ENCODE peak calls at places on chromosomes 5 and 9, in nine cellular contexts. Z is neural progenitor cell, N is OCI-LY7, C is GM23248, D is SK-N-SH, T is PC-3, H is GM23338, O is HCT116, R is hepatocyte. S is an unnamed sample. For H3K4me1, the result is how much of the 10 kb centered on the place peaks cover.

GRCh38 chr5:93062548-93062947 is 518.5 kb downstream of the NR2F1-AS1 start:
- DNase-seq in N (no peak), C (no peak), T (peak), D (no peak), R (no peak), H (peak), Z (no peak), O (no peak), S (no peak)

GRCh38 chr9:98927724-98928123 is 16.0 kb upstream of the COL15A1 start:
- DNase-seq in Z (peak), O (no peak), T (no peak), D (no peak), N (no peak), C (no peak), R (no peak), H (peak), S (no peak)

GRCh38 chr9:136659861-136660784 is 2.6 kb upstream of the EGFL7 start:
- DNase-seq in Z (no peak), N (no peak), C (no peak), O (no peak), H (no peak), D (no peak), T (no peak), R (no peak), S (no peak)

GRCh38 chr9:88197781-88198345 is 59.6 kb upstream of the SPATA31C2 start:
- DNase-seq in H (no peak), C (peak), D (peak), T (peak), N (no peak), O (no peak), Z (no peak), R (peak), S (no peak)

GRCh38 chr9:117044241-117044640 is 357.1 kb downstream of the TRIM32 start:
- DNase-seq in H (peak), O (no peak), D (peak), T (no peak), Z (peak), R (no peak), C (no peak), N (no peak), S (no peak)

GRCh38 chr5:157799578-157799977 is 56.1 kb downstream of the LSM11 start:
- DNase-seq in O (no peak), T (no peak), N (no peak), D (no peak), C (no peak), H (no peak), Z (no peak), R (no peak), S (no peak)

GRCh38 chr5:119037496-119038215 is 33.2 kb upstream of the DMXL1 start:
- DNase-seq in C (peak), N (no peak), H (no peak), O (no peak), Z (no peak), D (peak), T (peak), R (no peak), S (no peak)

GRCh38 chr5:54329731-54330709 is 19.6 kb upstream of the ARL15 start:
- DNase-seq in Z (no peak), H (no peak), N (no peak), R (peak), C (peak), D (no peak), T (peak), O (no peak), S (no peak)

GRCh38 chr5:155522540-155522939 is 509.0 kb downstream of the KIF4B start:
- DNase-seq in C (no peak), T (no peak), O (no peak), N (no peak), Z (no peak), D (no peak), R (peak), H (no peak), S (no peak)

GRCh38 chr9:97992219-97992618 is 9.1 kb downstream of the ANP32B start:
- DNase-seq in C (no peak), Z (no peak), N (no peak), O (no peak), T (no peak), H (no peak), D (no peak), R (no peak), S (no peak)

GRCh38 chr9:137369911-137370630 is 52.9 kb downstream of the EXD3 start:
- DNase-seq in R (no peak), C (no peak), O (no peak), H (no peak), Z (no peak), D (no peak), N (no peak), T (no peak), S (no peak)

GRCh38 chr5:2738700-2739359 is 12.6 kb downstream of the IRX2 start:
- DNase-seq in C (peak), Z (no peak), H (peak), D (no peak), N (no peak), T (no peak), O (no peak), R (no peak), S (no peak)

GRCh38 chr5:168663276-168664004 is 84.3 kb upstream of the PANK3 start:
- DNase-seq in C (no peak), T (no peak), Z (no peak), N (no peak), R (no peak), O (no peak), D (no peak), H (no peak), S (peak)

GRCh38 chr9:89892920-89893319 is 288.1 kb downstream of the GADD45G start:
- DNase-seq in N (no peak), Z (no peak), C (no peak), R (no peak), D (no peak), H (no peak), O (no peak), T (no peak), S (no peak)

GRCh38 chr9:14205463-14205862 is 108.5 kb downstream of the NFIB start:
- DNase-seq in R (no peak), H (no peak), C (peak), O (no peak), Z (no peak), N (no peak), D (no peak), T (peak), S (no peak)

GRCh38 chr5:53114988-53115387 is 5.4 kb upstream of the MOCS2 start:
- DNase-seq in N (no peak), D (no peak), T (peak), Z (no peak), C (peak), R (no peak), H (peak), O (no peak), S (peak)

GRCh38 chr9:107462691-107463090 is 26.9 kb downstream of the KLF4 start:
- DNase-seq in N (no peak), H (no peak), O (no peak), D (no peak), C (peak), Z (no peak), R (no peak), T (peak), S (no peak)

GRCh38 chr9:86749530-86750275 is 197.6 kb downstream of the GAS1 start:
- DNase-seq in O (no peak), R (peak), Z (no peak), H (no peak), N (no peak), T (no peak), D (peak), C (peak), S (no peak)

GRCh38 chr5:177455036-177455660 is 8.5 kb downstream of the PRR7 start:
- DNase-seq in D (peak), Z (peak), C (peak), O (peak), H (peak), N (peak), R (peak), T (peak), S (peak)

GRCh38 chr9:17088566-17088965 is 46.3 kb upstream of the CNTLN start:
- DNase-seq in D (no peak), T (no peak), H (peak), O (no peak), Z (no peak), N (no peak), R (no peak), C (no peak), S (no peak)

GRCh38 chr9:6787793-6788174 is 30.0 kb downstream of the KDM4C start:
- DNase-seq in D (no peak), T (no peak), H (no peak), N (no peak), R (peak), Z (no peak), C (peak), O (no peak), S (no peak)

GRCh38 chr5:170508660-170509322 is 5.0 kb downstream of the KCNIP1 start:
- DNase-seq in O (no peak), D (no peak), R (no peak), C (no peak), T (no peak), Z (no peak), H (peak), N (no peak), S (no peak)

GRCh38 chr5:168528521-168529360 is at the start of gene FBLL1:
- DNase-seq in C (peak), O (no peak), D (peak), R (peak), T (no peak), H (peak), Z (peak), N (no peak), S (no peak)

GRCh38 chr5:159519365-159519764 is 189.1 kb upstream of the IL12B start:
- DNase-seq in N (no peak), R (no peak), O (no peak), C (peak), T (no peak), H (no peak), Z (no peak), D (no peak), S (no peak)

GRCh38 chr5:177124486-177124991 is 9.0 kb upstream of the NSD1 start:
- DNase-seq in R (no peak), Z (no peak), C (no peak), H (peak), O (peak), N (peak), D (no peak), T (peak), S (no peak)

GRCh38 chr9:69380811-69381210 is 55.8 kb downstream of the ENTREP1 start:
- DNase-seq in C (peak), D (no peak), H (no peak), T (peak), R (no peak), Z (no peak), O (no peak), N (no peak), S (no peak)

GRCh38 chr9:6106576-6107339 is 91.3 kb upstream of the RANBP6 start:
- DNase-seq in Z (peak), C (peak), T (peak), D (peak), H (peak), R (peak), N (peak), O (peak), S (peak)

GRCh38 chr5:124289122-124289521 is 457.3 kb downstream of the ZNF608 start:
- DNase-seq in H (no peak), T (no peak), R (no peak), O (no peak), N (no peak), C (no peak), Z (no peak), D (peak), S (no peak)

GRCh38 chr9:6893350-6894131 is 135.8 kb downstream of the KDM4C start:
- DNase-seq in D (no peak), R (no peak), N (no peak), C (no peak), H (no peak), T (no peak), Z (no peak), O (no peak), S (no peak)

GRCh38 chr9:133556354-133556753 is 21.9 kb downstream of the ADAMTSL2 start:
- DNase-seq in H (no peak), T (no peak), N (no peak), R (no peak), D (no peak), Z (no peak), C (no peak), O (no peak), S (no peak)

GRCh38 chr9:133560311-133560710 is 25.8 kb downstream of the ADAMTSL2 start:
- DNase-seq in O (no peak), R (no peak), D (no peak), N (no peak), H (no peak), Z (no peak), T (no peak), C (no peak), S (no peak)

GRCh38 chr9:133554729-133555128 is 20.2 kb downstream of the ADAMTSL2 start:
- DNase-seq in D (no peak), Z (no peak), R (no peak), T (no peak), C (no peak), O (no peak), H (no peak), N (no peak), S (no peak)

GRCh38 chr9:133558191-133559126 is 24.0 kb downstream of the ADAMTSL2 start:
- DNase-seq in T (peak), O (peak), H (no peak), C (peak), N (peak), Z (peak), R (peak), D (peak), S (peak)

GRCh38 chr9:133557581-133557980 is 23.1 kb downstream of the ADAMTSL2 start:
- DNase-seq in N (no peak), H (no peak), D (no peak), C (no peak), Z (no peak), T (no peak), O (no peak), R (no peak), S (no peak)
- H2AFZ ChIP-seq in N (peak), H (no peak), D (no peak), C (no peak), Z (no peak), T (no peak), O (no peak), R (no peak), S (no peak)

DNA sequence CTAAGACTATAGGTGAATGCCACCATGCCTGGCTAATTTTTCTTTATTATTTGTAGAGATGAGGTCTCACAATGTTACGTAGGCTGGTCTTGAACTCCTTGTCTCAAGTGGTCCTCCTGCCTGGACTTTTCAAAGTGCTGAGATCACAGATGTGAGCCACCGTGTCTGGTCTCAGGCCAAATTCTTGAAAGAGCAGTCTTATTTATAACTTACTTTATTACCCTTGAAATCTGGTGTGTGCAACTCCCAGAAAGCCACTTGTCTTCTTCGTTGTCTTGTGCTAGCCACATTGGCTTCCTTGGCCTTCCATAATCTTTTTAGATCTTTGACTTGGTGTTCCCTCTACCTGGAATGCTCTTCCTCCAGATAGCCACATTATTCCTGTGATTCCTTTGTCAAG is 50.1 kb downstream of the CTNNA1 start:
- DNase-seq in N (no peak), C (no peak), T (no peak), O (no peak), D (no peak), Z (no peak), R (no peak), H (no peak), S (no peak)
- H3K4me1 ChIP-seq in N (under half), C (under half), T (under half), O (under half), D (under half), Z (under half), R (under half), H (under half), S (under half)

DNA sequence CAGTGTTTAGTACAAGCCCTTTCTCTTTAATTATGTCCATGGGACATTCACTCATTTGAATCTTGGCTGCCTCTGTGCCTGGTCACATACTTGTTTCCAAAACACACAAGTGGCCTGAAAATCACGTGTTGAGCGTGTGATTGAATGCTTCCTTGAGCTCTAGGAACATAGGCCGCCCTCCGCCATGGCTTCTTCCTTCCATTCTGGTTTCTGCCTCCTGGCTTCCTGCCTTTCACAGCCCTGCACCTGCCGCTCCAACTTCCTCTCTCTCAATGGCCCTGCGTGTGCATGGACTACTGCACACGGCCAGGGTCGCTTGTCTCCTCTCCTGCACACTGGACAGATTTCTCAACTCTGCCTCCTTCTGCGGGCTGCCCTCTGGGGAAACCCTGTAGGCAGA is 111.1 kb upstream of the RETREG1 start:
- DNase-seq in R (no peak), C (no peak), T (no peak), D (no peak), H (no peak), N (no peak), Z (no peak), O (no peak), S (no peak)
- TF ChIP-seq EZH2phosphoT487 in R (no peak), C (no peak), T (no peak), D (no peak), H (no peak), N (no peak), Z (no peak), O (no peak), S (no peak)

DNA sequence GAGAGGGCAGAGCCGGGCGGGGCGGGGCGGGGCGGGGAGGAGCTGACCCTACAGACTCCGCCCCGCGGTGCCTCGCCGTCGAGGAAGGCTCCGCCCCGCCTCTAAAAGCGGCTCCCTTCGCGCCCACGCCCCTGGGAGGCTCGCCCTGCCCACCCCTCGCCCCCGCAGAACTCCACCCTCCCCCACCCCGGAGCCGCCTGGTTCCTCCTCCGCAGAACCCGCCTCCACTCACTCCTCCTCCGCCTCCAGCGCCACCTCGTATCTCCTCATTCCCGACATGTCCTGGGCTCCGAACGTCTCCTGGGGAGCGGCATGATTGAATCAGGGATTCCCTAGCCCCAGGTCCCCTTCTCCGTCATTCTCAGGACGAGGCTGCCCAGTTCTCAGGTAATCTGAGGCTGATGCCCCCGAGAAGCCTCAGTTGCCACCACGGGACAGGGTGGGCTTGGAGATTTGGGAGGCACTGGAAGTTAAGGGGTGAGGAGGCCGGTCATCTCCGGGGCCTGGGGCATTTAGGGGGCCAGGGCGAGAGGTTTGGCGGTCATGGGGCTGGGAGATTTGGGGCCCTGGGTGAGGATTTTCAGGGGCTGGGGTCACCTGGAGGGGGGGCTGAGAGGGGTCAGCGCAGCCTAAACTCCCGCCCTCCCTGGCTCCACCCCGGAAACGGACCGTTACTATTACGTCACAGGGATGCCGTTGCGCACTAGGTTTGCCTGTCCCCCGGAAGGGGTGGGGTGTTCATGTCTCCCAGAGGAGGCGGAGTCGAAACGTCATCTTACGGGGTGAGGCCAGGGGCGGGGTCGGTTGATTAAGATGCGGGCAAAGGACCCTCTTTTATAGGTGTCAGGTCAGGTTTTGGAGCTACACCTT is 3.2 kb upstream of the CCL27 start:
- DNase-seq in R (peak), N (peak), D (peak), H (peak), Z (peak), O (peak), C (peak), T (peak), S (peak)
- H2AFZ ChIP-seq in R (peak), N (peak), D (peak), H (peak), Z (peak), O (no peak), C (peak), T (peak), S (peak)

GRCh38 chr9:35519697-35520403 is 29.9 kb downstream of the RUSC2 start:
- DNase-seq in O (no peak), N (no peak), D (no peak), Z (no peak), T (no peak), C (peak), H (no peak), R (no peak), S (no peak)

GRCh38 chr9:35520404-35520790 is 30.5 kb downstream of the RUSC2 start:
- DNase-seq in C (peak), Z (no peak), R (no peak), N (no peak), H (no peak), O (no peak), T (no peak), D (no peak), S (no peak)

GRCh38 chr9:35522189-35522588 is 32.3 kb downstream of the RUSC2 start:
- DNase-seq in T (no peak), R (no peak), O (no peak), C (peak), N (no peak), Z (no peak), D (no peak), H (peak), S (no peak)

GRCh38 chr9:35521708-35522107 is 31.8 kb downstream of the RUSC2 start:
- DNase-seq in R (no peak), D (no peak), N (no peak), T (no peak), O (no peak), H (no peak), Z (no peak), C (peak), S (no peak)

GRCh38 chr9:35522725-35523124 is 32.8 kb downstream of the RUSC2 start:
- DNase-seq in T (no peak), R (no peak), H (no peak), D (no peak), O (no peak), Z (no peak), N (no peak), C (no peak), S (no peak)
- H3K4me1 ChIP-seq in T (under half), R (under half), H (under half), D (under half), O (under half), Z (under half), N (under half), C (half or more), S (under half)

GRCh38 chr5:72353046-72353445 is 32.9 kb downstream of the PTCD2 start:
- DNase-seq in C (peak), H (no peak), N (no peak), R (no peak), O (no peak), T (peak), D (no peak), Z (no peak), S (no peak)
- TF ChIP-seq EZH2phosphoT487 in C (no peak), H (no peak), N (no peak), R (no peak), O (no peak), T (no peak), D (no peak), Z (no peak), S (no peak)

GRCh38 chr9:83620841-83621636 is 1.9 kb upstream of the IDNK start:
- DNase-seq in R (peak), Z (peak), N (peak), D (peak), H (peak), T (peak), C (peak), O (peak), S (peak)
- H2AFZ ChIP-seq in R (peak), Z (peak), N (peak), D (no peak), H (peak), T (peak), C (peak), O (no peak), S (no peak)

DNA sequence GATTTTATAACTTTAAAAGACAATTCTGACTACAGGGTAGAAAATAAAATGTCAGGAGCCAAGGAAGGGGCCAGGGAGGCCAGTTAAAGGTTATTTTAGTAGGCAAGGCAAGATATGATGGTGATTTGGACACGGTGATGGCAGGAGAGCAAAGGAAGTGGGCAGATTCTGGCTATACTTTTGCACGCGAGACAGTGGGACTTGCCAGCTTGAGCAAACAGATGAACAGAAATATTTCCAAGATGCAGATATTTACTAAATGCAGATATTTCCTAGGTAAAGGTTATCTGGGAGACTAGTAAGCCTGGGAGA is 53.8 kb downstream of the TSSK1B start:
- DNase-seq in N (no peak), R (no peak), H (no peak), D (no peak), T (no peak), O (no peak), C (no peak), Z (no peak), S (no peak)
- H3K4me1 ChIP-seq in N (under half), R (under half), H (under half), D (under half), T (under half), O (under half), C (under half), Z (under half), S (under half)